ENCODE peak calls at places on chromosomes 13 and 19, in six cellular contexts. C, A, I, H, X and R are unnamed samples. For H3K4me1, the result is how much of the 10 kb centered on the place peaks cover.

GRCh38 chr13:49569993-49570689 is 15.2 kb downstream of the RCBTB1 start:
- DNase-seq in A (no peak), C (no peak), H (no peak), X (no peak), I (no peak), R (no peak)

GRCh38 chr13:54628383-54628782 is 1599.8 kb downstream of the OLFM4 start:
- DNase-seq in A (no peak), I (no peak), C (no peak), X (no peak), H (no peak), R (no peak)

GRCh38 chr19:1265611-1266115 is 3.5 kb upstream of the CIRBP start:
- DNase-seq in C (peak), H (no peak), X (peak), A (peak), I (peak), R (peak)

GRCh38 chr19:8251025-8251472 is 41.9 kb downstream of the CERS4 start:
- DNase-seq in I (peak), H (no peak), A (peak), C (peak), X (peak), R (no peak)

GRCh38 chr19:35318679-35319448 is 10.1 kb upstream of the CD22 start:
- DNase-seq in I (peak), H (no peak), C (peak), A (peak), X (peak), R (peak)

GRCh38 chr19:42051166-42052115 is 18.6 kb downstream of the GRIK5 start:
- DNase-seq in A (no peak), I (no peak), X (no peak), C (no peak), H (no peak), R (no peak)

GRCh38 chr13:110163020-110163658 is 143.8 kb downstream of the COL4A1 start:
- DNase-seq in I (no peak), C (no peak), H (no peak), A (no peak), X (no peak), R (no peak)

GRCh38 chr13:100089633-100090032 is 740 bp downstream of the PCCA start:
- DNase-seq in X (no peak), C (no peak), A (peak), I (no peak), H (no peak), R (no peak)

GRCh38 chr19:58409010-58409790 is 751 bp downstream of the ZNF584 start:
- DNase-seq in I (no peak), A (peak), H (peak), C (no peak), X (no peak), R (no peak)

GRCh38 chr19:17529239-17530158 is 18.1 kb downstream of the PGLS start:
- DNase-seq in X (no peak), A (no peak), H (no peak), I (no peak), C (no peak), R (no peak)

GRCh38 chr19:49749055-49749716 is 13.9 kb downstream of the TSKS start:
- DNase-seq in C (no peak), X (no peak), I (no peak), A (peak), H (no peak), R (no peak)

GRCh38 chr13:92657565-92657964 is 569.0 kb upstream of the GPC6 start:
- DNase-seq in I (no peak), X (no peak), H (no peak), C (no peak), A (peak), R (no peak)

GRCh38 chr19:14411161-14411560 is 8.0 kb downstream of the DDX39A start:
- DNase-seq in I (no peak), A (no peak), X (no peak), C (no peak), H (no peak), R (no peak)

GRCh38 chr13:73870036-73870741 is 264.0 kb downstream of the KLF12 start:
- DNase-seq in I (no peak), X (peak), C (no peak), A (peak), H (no peak), R (no peak)

GRCh38 chr19:19209372-19209771 is 2.4 kb upstream of the NCAN start:
- DNase-seq in A (no peak), X (no peak), I (no peak), C (no peak), H (no peak), R (no peak)

GRCh38 chr19:50514346-50515167 is 844 bp upstream of the ASPDH start:
- DNase-seq in C (peak), A (no peak), H (peak), I (no peak), X (no peak), R (no peak)

GRCh38 chr13:80009760-80010159 is 331.2 kb downstream of the SPRY2 start:
- DNase-seq in C (no peak), I (no peak), X (no peak), H (no peak), A (no peak), R (no peak)

GRCh38 chr13:101690871-101691270 is 238.4 kb downstream of the ITGBL1 start:
- DNase-seq in I (no peak), H (no peak), X (no peak), C (no peak), A (no peak), R (no peak)

GRCh38 chr19:1106841-1107654 is 3.3 kb downstream of the GPX4 start:
- DNase-seq in A (peak), H (no peak), X (peak), I (no peak), C (no peak), R (peak)

GRCh38 chr19:23415561-23416191 is 20.4 kb upstream of the ZNF91 start:
- DNase-seq in X (peak), I (no peak), A (peak), H (peak), C (peak), R (peak)

GRCh38 chr19:15180451-15181390 is 20.1 kb downstream of the NOTCH3 start:
- DNase-seq in C (no peak), H (peak), X (peak), A (no peak), I (no peak), R (peak)

GRCh38 chr13:24271611-24272451 is 37.5 kb upstream of the C1QTNF9 start:
- DNase-seq in A (peak), H (peak), C (peak), I (peak), X (peak), R (peak)
- H3K4me3 ChIP-seq in A (no peak), H (no peak), C (peak), I (peak), X (no peak), R (no peak)

GRCh38 chr13:114062754-114063153 is 69.7 kb downstream of the RASA3 start:
- DNase-seq in I (no peak), C (peak), H (no peak), X (no peak), A (peak), R (no peak)
- H3K4me1 ChIP-seq in I (under half), C (under half), H (under half), X (half or more), A (under half), R (under half)

GRCh38 chr13:30253830-30254229 is 53.5 kb downstream of the KATNAL1 start:
- DNase-seq in X (no peak), H (no peak), A (no peak), C (no peak), I (no peak), R (no peak)

GRCh38 chr13:30257433-30258099 is 49.8 kb downstream of the KATNAL1 start:
- DNase-seq in I (no peak), C (no peak), X (no peak), H (peak), A (no peak), R (no peak)

GRCh38 chr13:30255696-30256095 is 51.7 kb downstream of the KATNAL1 start:
- DNase-seq in I (no peak), X (no peak), A (no peak), C (no peak), H (no peak), R (no peak)

DNA sequence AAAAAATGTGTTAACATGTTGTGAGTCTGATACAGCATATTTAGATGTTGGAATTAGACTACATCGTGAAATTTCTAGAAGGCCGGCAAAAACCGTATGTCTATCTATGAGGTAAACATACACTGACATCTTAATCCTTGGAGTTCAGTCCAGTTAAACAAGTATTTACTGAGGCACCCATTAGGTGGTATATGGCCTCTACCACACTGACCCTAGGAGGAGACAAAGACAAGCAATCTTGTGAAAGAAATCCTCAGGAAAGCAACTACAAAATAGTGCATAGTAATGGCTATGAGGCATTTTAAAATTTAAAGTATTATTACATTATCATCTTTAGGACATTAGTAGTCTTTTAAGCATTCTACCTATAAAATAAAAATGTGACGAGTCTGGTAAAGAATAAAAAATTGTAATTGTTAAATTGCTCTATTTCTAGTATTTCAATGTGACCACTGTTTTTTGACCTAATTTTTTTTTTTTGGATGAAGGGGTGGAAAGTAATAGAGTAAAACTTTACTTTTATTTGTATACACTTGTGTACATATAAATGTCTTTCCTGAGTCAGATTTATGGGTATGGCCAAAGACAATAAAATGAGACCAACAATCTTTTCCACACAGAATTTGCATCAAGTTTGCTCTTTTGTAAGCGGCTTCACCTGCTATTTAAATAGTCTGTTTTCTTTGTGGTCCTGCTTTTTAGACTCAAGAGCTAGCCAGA is 50.5 kb downstream of the KATNAL1 start:
- DNase-seq in X (no peak), C (no peak), A (peak), H (no peak), I (no peak), R (no peak)
- TF ChIP-seq CTCF in X (no peak), C (no peak), A (no peak), H (peak), I (no peak), R (no peak)

GRCh38 chr19:4052114-4052992 is 14.3 kb downstream of the ZBTB7A start:
- DNase-seq in A (peak), X (peak), C (no peak), I (peak), H (no peak), R (peak)
- H3K4me3 ChIP-seq in A (no peak), X (no peak), C (no peak), I (peak), H (no peak), R (no peak)

GRCh38 chr13:98986226-98986846 is 8.5 kb upstream of the DOCK9 start:
- DNase-seq in C (no peak), I (no peak), X (no peak), H (no peak), A (no peak), R (no peak)

GRCh38 chr13:98983182-98983581 is 5.3 kb upstream of the DOCK9 start:
- DNase-seq in C (no peak), X (no peak), I (no peak), H (no peak), A (no peak), R (no peak)

GRCh38 chr13:98985591-98985990 is 7.7 kb upstream of the DOCK9 start:
- DNase-seq in A (no peak), C (no peak), H (no peak), X (no peak), I (no peak), R (no peak)

GRCh38 chr13:98984118-98984517 is 6.3 kb upstream of the DOCK9 start:
- DNase-seq in X (no peak), A (no peak), I (no peak), H (no peak), C (no peak), R (no peak)

GRCh38 chr13:98984983-98985382 is 7.1 kb upstream of the DOCK9 start:
- DNase-seq in X (no peak), A (no peak), I (no peak), H (peak), C (no peak), R (no peak)
- H3K4me1 ChIP-seq in X (under half), A (under half), I (under half), H (under half), C (under half), R (under half)